ENCODE peak calls at places on chromosomes 13 and 19, in five cellular contexts. A is mammary epithelial cell; V is NCI-H146; Q is left kidney; J is activated CD8-positive, alpha-beta memory T cell treated with anti-CD3 and anti-CD28 coated beads, Interleukin-2, amount 50 U/mL, for 4 hours. O is an unnamed sample.

GRCh38 chr19:2569596-2570465 is 93.9 kb downstream of the GADD45B start:
- DNase-seq in A (no peak), V (no peak), Q (no peak), J (no peak), O (peak)

GRCh38 chr13:97026759-97027555 is 32.7 kb upstream of the OXGR1 start:
- DNase-seq in A (no peak), V (no peak), Q (no peak), J (no peak), O (no peak)

GRCh38 chr19:368624-369020 is 24.0 kb upstream of the MIER2 start:
- DNase-seq in A (no peak), V (no peak), Q (peak), J (no peak), O (peak)

GRCh38 chr19:5666921-5667610 is 13.2 kb downstream of the MICOS13 start:
- DNase-seq in A (no peak), V (no peak), Q (no peak), J (no peak), O (no peak)

GRCh38 chr19:3061214-3062161 is 807 bp downstream of the TLE5 start:
- DNase-seq in A (no peak), V (peak), Q (peak), J (peak), O (peak)

GRCh38 chr13:30019648-30020626 is 169.5 kb upstream of the UBL3 start:
- DNase-seq in A (no peak), V (no peak), Q (no peak), J (no peak), O (no peak)

GRCh38 chr19:6705931-6706632 is 14.4 kb downstream of the C3 start:
- DNase-seq in A (no peak), V (no peak), Q (peak), J (no peak), O (no peak)

GRCh38 chr13:26679411-26679810 is 81.2 kb downstream of the GPR12 start:
- DNase-seq in A (peak), V (no peak), Q (no peak), J (no peak), O (no peak)

GRCh38 chr19:3389876-3390361 is 23.5 kb downstream of the NFIC start:
- DNase-seq in A (no peak), V (peak), Q (peak), J (no peak), O (no peak)

GRCh38 chr13:20536992-20537391 is 11.3 kb upstream of the CRYL1 start:
- DNase-seq in A (no peak), V (no peak), Q (no peak), J (no peak), O (no peak)

GRCh38 chr13:73215807-73216206 is 157.0 kb downstream of the KLF5 start:
- DNase-seq in A (peak), V (no peak), Q (peak), J (no peak), O (no peak)

GRCh38 chr13:21333186-21333585 is 125.9 kb downstream of the ZDHHC20 start:
- DNase-seq in A (no peak), V (no peak), Q (no peak), J (no peak), O (no peak)

GRCh38 chr13:99086149-99086868 is 108.4 kb upstream of the DOCK9 start:
- DNase-seq in A (peak), V (peak), Q (peak), J (peak), O (peak)

GRCh38 chr13:109396266-109396665 is 390.1 kb downstream of the IRS2 start:
- DNase-seq in A (no peak), V (no peak), Q (no peak), J (no peak), O (no peak)

GRCh38 chr13:80235559-80236296 is 105.2 kb downstream of the SPRY2 start:
- DNase-seq in A (peak), V (no peak), Q (peak), J (no peak), O (no peak)

GRCh38 chr19:14015454-14016035 is 9.4 kb upstream of the RFX1 start:
- DNase-seq in A (no peak), V (no peak), Q (no peak), J (no peak), O (no peak)

GRCh38 chr19:18543814-18544475 is 572 bp upstream of the FKBP8 start:
- DNase-seq in A (peak), V (peak), Q (peak), J (peak), O (peak)

GRCh38 chr13:28220166-28220565 is 81.8 kb downstream of the PAN3 start:
- DNase-seq in A (peak), V (no peak), Q (no peak), J (no peak), O (no peak)

GRCh38 chr13:80338781-80339577 is 1.9 kb downstream of the SPRY2 start:
- DNase-seq in A (peak), V (peak), Q (peak), J (peak), O (peak)

GRCh38 chr13:49373699-49374098 is 70.2 kb downstream of the CAB39L start:
- DNase-seq in A (no peak), V (no peak), Q (peak), J (no peak), O (no peak)

GRCh38 chr19:2479556-2480194 is 3.7 kb downstream of the GADD45B start:
- DNase-seq in A (no peak), V (no peak), Q (no peak), J (peak), O (no peak)

GRCh38 chr19:3667037-3667638 is 33.1 kb downstream of the PIP5K1C start:
- DNase-seq in A (no peak), V (no peak), Q (no peak), J (no peak), O (no peak)

GRCh38 chr19:36140289-36141038 is 598 bp downstream of the CAPNS1 start:
- DNase-seq in A (peak), V (peak), Q (peak), J (no peak), O (no peak)

GRCh38 chr19:39467941-39468340 is 12.7 kb upstream of the TIMM50 start:
- DNase-seq in A (no peak), V (no peak), Q (no peak), J (no peak), O (no peak)

GRCh38 chr13:83907196-83907989 is 25.1 kb upstream of the SLITRK1 start:
- DNase-seq in A (no peak), V (no peak), Q (no peak), J (no peak), O (no peak)

GRCh38 chr19:16368385-16369305 is 44.0 kb downstream of the KLF2 start:
- DNase-seq in A (no peak), V (no peak), Q (no peak), J (peak), O (peak)

GRCh38 chr19:418761-419632 is 10.1 kb upstream of the C2CD4C start:
- DNase-seq in A (no peak), V (no peak), Q (no peak), J (no peak), O (no peak)

GRCh38 chr19:39111593-39112199 is 13.9 kb upstream of the PAK4 start:
- DNase-seq in A (peak), V (peak), Q (no peak), J (no peak), O (no peak)

GRCh38 chr13:72585254-72585653 is 142.2 kb downstream of the MZT1 start:
- DNase-seq in A (no peak), V (no peak), Q (no peak), J (no peak), O (no peak)